ENCODE peak calls at places on chromosomes 13 and 19, in ten cellular contexts. One of them, this sample, is unnamed.

GRCh38 chr19:9070066-9070465 is 16.8 kb upstream of the OR1M1 start:
- DNase-seq in WTC11: peak
- DNase-seq in choroid plexus epithelial cell: no peak
- DNase-seq in transverse colon: no peak
- DNase-seq in fibroblast of mammary gland: no peak
- DNase-seq in fibroblast of the aortic adventitia: no peak
- DNase-seq in esophagus muscularis mucosa: no peak
- DNase-seq in cardiac fibroblast: no peak
- DNase-seq in neural progenitor cell: peak
- DNase-seq in esophagus squamous epithelium: no peak
- DNase-seq in this sample: no peak

GRCh38 chr19:34662919-34663318 is 14.0 kb downstream of the SCGB2B2 start:
- DNase-seq in WTC11: peak
- DNase-seq in transverse colon: no peak
- DNase-seq in esophagus squamous epithelium: no peak
- DNase-seq in esophagus muscularis mucosa: no peak
- DNase-seq in neural progenitor cell: peak
- DNase-seq in cardiac fibroblast: peak
- DNase-seq in fibroblast of the aortic adventitia: no peak
- DNase-seq in choroid plexus epithelial cell: peak
- DNase-seq in fibroblast of mammary gland: peak
- DNase-seq in this sample: no peak

GRCh38 chr19:39398297-39398864 is 7.2 kb downstream of the MED29 start:
- DNase-seq in esophagus squamous epithelium: no peak
- DNase-seq in neural progenitor cell: no peak
- DNase-seq in choroid plexus epithelial cell: peak
- DNase-seq in transverse colon: peak
- DNase-seq in WTC11: no peak
- DNase-seq in fibroblast of the aortic adventitia: peak
- DNase-seq in esophagus muscularis mucosa: no peak
- DNase-seq in fibroblast of mammary gland: peak
- DNase-seq in cardiac fibroblast: peak
- DNase-seq in this sample: peak

GRCh38 chr19:53908933-53909415 is at the start of gene CACNG7:
- DNase-seq in fibroblast of the aortic adventitia: peak
- DNase-seq in esophagus squamous epithelium: no peak
- DNase-seq in neural progenitor cell: peak
- DNase-seq in fibroblast of mammary gland: no peak
- DNase-seq in transverse colon: no peak
- DNase-seq in WTC11: peak
- DNase-seq in esophagus muscularis mucosa: no peak
- DNase-seq in choroid plexus epithelial cell: no peak
- DNase-seq in cardiac fibroblast: no peak
- DNase-seq in this sample: no peak

GRCh38 chr13:35887028-35887666 is 244.0 kb downstream of the DCLK1 start:
- DNase-seq in choroid plexus epithelial cell: no peak
- DNase-seq in fibroblast of the aortic adventitia: no peak
- DNase-seq in neural progenitor cell: no peak
- DNase-seq in cardiac fibroblast: peak
- DNase-seq in esophagus squamous epithelium: no peak
- DNase-seq in esophagus muscularis mucosa: no peak
- DNase-seq in transverse colon: no peak
- DNase-seq in fibroblast of mammary gland: no peak
- DNase-seq in WTC11: no peak
- DNase-seq in this sample: no peak

GRCh38 chr19:38063921-38064320 is 156.9 kb downstream of the SIPA1L3 start:
- DNase-seq in neural progenitor cell: no peak
- DNase-seq in fibroblast of mammary gland: no peak
- DNase-seq in WTC11: no peak
- DNase-seq in choroid plexus epithelial cell: no peak
- DNase-seq in esophagus squamous epithelium: no peak
- DNase-seq in cardiac fibroblast: no peak
- DNase-seq in fibroblast of the aortic adventitia: no peak
- DNase-seq in esophagus muscularis mucosa: no peak
- DNase-seq in transverse colon: no peak
- DNase-seq in this sample: no peak

GRCh38 chr13:106318941-106319411 is 216.5 kb downstream of the EFNB2 start:
- DNase-seq in cardiac fibroblast: peak
- DNase-seq in WTC11: no peak
- DNase-seq in choroid plexus epithelial cell: peak
- DNase-seq in fibroblast of the aortic adventitia: peak
- DNase-seq in transverse colon: no peak
- DNase-seq in neural progenitor cell: no peak
- DNase-seq in esophagus squamous epithelium: no peak
- DNase-seq in esophagus muscularis mucosa: no peak
- DNase-seq in fibroblast of mammary gland: peak
- DNase-seq in this sample: peak

GRCh38 chr13:66847541-66847940 is 382.6 kb downstream of the PCDH9 start:
- DNase-seq in fibroblast of the aortic adventitia: no peak
- DNase-seq in transverse colon: no peak
- DNase-seq in neural progenitor cell: no peak
- DNase-seq in cardiac fibroblast: no peak
- DNase-seq in fibroblast of mammary gland: no peak
- DNase-seq in esophagus muscularis mucosa: no peak
- DNase-seq in WTC11: no peak
- DNase-seq in esophagus squamous epithelium: no peak
- DNase-seq in choroid plexus epithelial cell: no peak
- DNase-seq in this sample: no peak

GRCh38 chr13:52703482-52703881 is 36.1 kb downstream of the CNMD start:
- DNase-seq in cardiac fibroblast: no peak
- DNase-seq in WTC11: no peak
- DNase-seq in transverse colon: no peak
- DNase-seq in fibroblast of the aortic adventitia: no peak
- DNase-seq in fibroblast of mammary gland: no peak
- DNase-seq in esophagus muscularis mucosa: no peak
- DNase-seq in esophagus squamous epithelium: no peak
- DNase-seq in choroid plexus epithelial cell: no peak
- DNase-seq in neural progenitor cell: no peak
- DNase-seq in this sample: no peak

GRCh38 chr19:3837922-3838321 is 30.9 kb downstream of the ZFR2 start:
- DNase-seq in esophagus muscularis mucosa: no peak
- DNase-seq in transverse colon: no peak
- DNase-seq in cardiac fibroblast: no peak
- DNase-seq in neural progenitor cell: no peak
- DNase-seq in choroid plexus epithelial cell: no peak
- DNase-seq in WTC11: no peak
- DNase-seq in fibroblast of the aortic adventitia: no peak
- DNase-seq in esophagus squamous epithelium: no peak
- DNase-seq in fibroblast of mammary gland: no peak
- DNase-seq in this sample: no peak

GRCh38 chr19:42323473-42323851 is 2.0 kb upstream of the MEGF8 start:
- DNase-seq in fibroblast of mammary gland: no peak
- DNase-seq in neural progenitor cell: peak
- DNase-seq in fibroblast of the aortic adventitia: no peak
- DNase-seq in transverse colon: peak
- DNase-seq in WTC11: peak
- DNase-seq in esophagus squamous epithelium: no peak
- DNase-seq in cardiac fibroblast: no peak
- DNase-seq in esophagus muscularis mucosa: no peak
- DNase-seq in choroid plexus epithelial cell: no peak
- DNase-seq in this sample: peak

GRCh38 chr13:110815471-110816204 is 99.2 kb downstream of the ANKRD10 start:
- DNase-seq in esophagus squamous epithelium: no peak
- DNase-seq in fibroblast of the aortic adventitia: no peak
- DNase-seq in choroid plexus epithelial cell: peak
- DNase-seq in esophagus muscularis mucosa: no peak
- DNase-seq in transverse colon: no peak
- DNase-seq in neural progenitor cell: no peak
- DNase-seq in fibroblast of mammary gland: no peak
- DNase-seq in cardiac fibroblast: no peak
- DNase-seq in WTC11: no peak
- DNase-seq in this sample: no peak

GRCh38 chr19:35144600-35145436 is 1.8 kb downstream of the FXYD7 start:
- DNase-seq in WTC11: peak
- DNase-seq in neural progenitor cell: peak
- DNase-seq in esophagus muscularis mucosa: no peak
- DNase-seq in cardiac fibroblast: no peak
- DNase-seq in fibroblast of mammary gland: no peak
- DNase-seq in esophagus squamous epithelium: no peak
- DNase-seq in choroid plexus epithelial cell: no peak
- DNase-seq in fibroblast of the aortic adventitia: no peak
- DNase-seq in transverse colon: peak
- DNase-seq in this sample: no peak

GRCh38 chr13:106636492-106636891 is 68.6 kb upstream of the ARGLU1 start:
- DNase-seq in fibroblast of mammary gland: no peak
- DNase-seq in transverse colon: no peak
- DNase-seq in choroid plexus epithelial cell: no peak
- DNase-seq in WTC11: no peak
- DNase-seq in fibroblast of the aortic adventitia: no peak
- DNase-seq in esophagus muscularis mucosa: no peak
- DNase-seq in cardiac fibroblast: no peak
- DNase-seq in neural progenitor cell: no peak
- DNase-seq in esophagus squamous epithelium: no peak
- DNase-seq in this sample: no peak

GRCh38 chr19:43779820-43780219 is 953 bp downstream of the KCNN4 start:
- DNase-seq in neural progenitor cell: no peak
- DNase-seq in choroid plexus epithelial cell: no peak
- DNase-seq in fibroblast of mammary gland: no peak
- DNase-seq in cardiac fibroblast: no peak
- DNase-seq in esophagus squamous epithelium: no peak
- DNase-seq in WTC11: no peak
- DNase-seq in transverse colon: no peak
- DNase-seq in fibroblast of the aortic adventitia: no peak
- DNase-seq in esophagus muscularis mucosa: no peak
- DNase-seq in this sample: no peak

DNA sequence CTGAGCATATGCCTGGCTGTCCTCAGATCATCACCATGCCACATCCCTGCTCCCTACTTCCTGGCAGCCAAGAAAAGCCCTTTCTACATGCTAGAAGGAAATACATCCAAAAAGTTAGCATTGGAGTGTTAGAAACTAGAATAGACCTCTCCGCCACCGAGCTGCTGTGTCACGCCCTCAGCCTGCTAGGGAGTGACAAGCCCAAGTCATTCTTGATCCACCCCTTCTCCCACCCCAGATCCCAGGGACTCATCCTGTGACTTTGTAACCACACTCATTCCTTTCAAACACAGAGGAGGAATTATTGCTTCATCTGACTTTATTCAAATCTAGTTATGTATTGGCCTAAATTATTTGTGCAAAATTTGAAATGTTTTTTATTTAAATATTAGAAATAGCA is 45.3 kb downstream of the POLR1D start:
- DNase-seq in fibroblast of the aortic adventitia: no peak
- DNase-seq in fibroblast of mammary gland: no peak
- DNase-seq in esophagus muscularis mucosa: no peak
- DNase-seq in choroid plexus epithelial cell: no peak
- DNase-seq in transverse colon: no peak
- DNase-seq in esophagus squamous epithelium: no peak
- DNase-seq in WTC11: no peak
- DNase-seq in neural progenitor cell: no peak
- DNase-seq in cardiac fibroblast: no peak
- DNase-seq in this sample: no peak
- TF ChIP-seq CTCF in fibroblast of the aortic adventitia: no peak
- TF ChIP-seq CTCF in fibroblast of mammary gland: no peak
- TF ChIP-seq CTCF in esophagus muscularis mucosa: no peak
- TF ChIP-seq CTCF in choroid plexus epithelial cell: no peak
- TF ChIP-seq CTCF in transverse colon: no peak
- TF ChIP-seq CTCF in esophagus squamous epithelium: no peak
- TF ChIP-seq CTCF in WTC11: no peak
- TF ChIP-seq CTCF in neural progenitor cell: no peak
- TF ChIP-seq CTCF in cardiac fibroblast: no peak
- TF ChIP-seq CTCF in this sample: no peak

DNA sequence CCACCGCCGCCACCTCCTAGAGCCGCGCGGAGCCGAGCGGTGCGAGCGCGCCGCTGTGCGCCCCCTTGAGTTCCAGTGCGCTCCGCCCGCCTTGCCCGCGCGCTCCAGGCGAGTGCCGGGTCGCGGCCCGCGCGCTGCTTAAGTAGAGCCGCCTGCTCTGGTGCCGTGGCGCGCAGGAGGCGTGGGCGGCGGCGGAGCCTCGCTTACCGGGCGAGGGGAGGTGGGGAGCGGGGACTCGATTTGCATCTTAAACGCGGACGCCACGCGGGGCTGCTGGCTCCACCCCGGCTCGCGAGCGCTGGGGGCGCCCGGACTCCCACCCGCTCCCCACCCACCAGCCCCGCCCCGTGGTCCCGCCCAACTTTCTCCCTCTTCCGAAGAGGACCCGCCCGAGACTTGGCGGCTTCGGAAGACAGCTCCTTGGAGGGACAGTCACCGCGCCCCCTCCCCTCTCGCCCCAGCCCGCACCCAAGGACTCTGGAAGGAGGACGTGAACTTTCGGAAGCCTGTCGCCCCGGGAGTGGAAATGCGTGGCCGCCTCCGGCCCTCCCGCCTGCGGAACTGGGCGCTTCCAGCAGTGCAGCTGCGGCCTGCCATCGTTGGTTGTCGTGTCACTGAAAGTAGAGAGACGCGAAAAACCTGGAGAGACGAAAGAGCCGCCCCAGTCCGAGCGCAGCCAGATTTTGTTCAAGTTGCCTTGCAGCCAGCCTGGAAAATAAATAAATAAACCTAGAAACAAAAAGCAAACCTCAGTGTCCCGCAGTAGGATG is at the start of gene KCTD12:
- DNase-seq in choroid plexus epithelial cell: peak
- DNase-seq in esophagus squamous epithelium: peak
- DNase-seq in esophagus muscularis mucosa: peak
- DNase-seq in transverse colon: peak
- DNase-seq in neural progenitor cell: peak
- DNase-seq in cardiac fibroblast: peak
- DNase-seq in fibroblast of the aortic adventitia: peak
- DNase-seq in fibroblast of mammary gland: peak
- DNase-seq in WTC11: peak
- DNase-seq in this sample: peak
- TF ChIP-seq CTCF in choroid plexus epithelial cell: peak
- TF ChIP-seq CTCF in esophagus squamous epithelium: no peak
- TF ChIP-seq CTCF in esophagus muscularis mucosa: peak
- TF ChIP-seq CTCF in transverse colon: peak
- TF ChIP-seq CTCF in neural progenitor cell: peak
- TF ChIP-seq CTCF in cardiac fibroblast: peak
- TF ChIP-seq CTCF in fibroblast of the aortic adventitia: peak
- TF ChIP-seq CTCF in fibroblast of mammary gland: no peak
- TF ChIP-seq CTCF in WTC11: no peak
- TF ChIP-seq CTCF in this sample: no peak

GRCh38 chr13:90968510-90968909 is 379.0 kb upstream of the MIR17HG start:
- DNase-seq in esophagus squamous epithelium: no peak
- DNase-seq in transverse colon: no peak
- DNase-seq in esophagus muscularis mucosa: no peak
- DNase-seq in WTC11: peak
- DNase-seq in fibroblast of mammary gland: peak
- DNase-seq in neural progenitor cell: peak
- DNase-seq in fibroblast of the aortic adventitia: no peak
- DNase-seq in cardiac fibroblast: peak
- DNase-seq in choroid plexus epithelial cell: peak
- DNase-seq in this sample: no peak
- TF ChIP-seq CTCF in esophagus squamous epithelium: no peak
- TF ChIP-seq CTCF in transverse colon: no peak
- TF ChIP-seq CTCF in esophagus muscularis mucosa: no peak
- TF ChIP-seq CTCF in WTC11: peak
- TF ChIP-seq CTCF in fibroblast of mammary gland: peak
- TF ChIP-seq CTCF in neural progenitor cell: peak
- TF ChIP-seq CTCF in fibroblast of the aortic adventitia: no peak
- TF ChIP-seq CTCF in cardiac fibroblast: no peak
- TF ChIP-seq CTCF in choroid plexus epithelial cell: peak
- TF ChIP-seq CTCF in this sample: no peak

DNA sequence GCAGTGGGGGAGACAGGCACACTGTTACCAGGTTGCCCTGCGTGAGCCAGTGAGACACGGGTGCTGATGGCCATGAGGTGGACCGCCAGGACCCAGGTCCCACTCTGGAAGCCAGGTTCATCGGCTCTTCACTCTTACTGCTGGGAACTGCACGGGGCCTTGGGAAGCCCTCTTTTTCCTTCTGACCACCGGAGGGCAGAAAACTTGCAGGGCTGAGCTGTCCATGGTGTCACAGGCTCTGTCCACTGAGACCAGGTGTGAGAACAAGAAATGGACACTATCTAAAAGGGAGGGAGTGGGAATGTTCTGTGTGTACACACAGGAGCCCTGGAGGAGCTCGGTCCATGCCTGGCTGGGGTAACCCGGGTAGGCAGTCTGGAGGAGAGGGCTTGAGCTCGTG is 93.4 kb downstream of the UQCRFS1 start:
- DNase-seq in neural progenitor cell: peak
- DNase-seq in cardiac fibroblast: no peak
- DNase-seq in choroid plexus epithelial cell: no peak
- DNase-seq in esophagus muscularis mucosa: no peak
- DNase-seq in fibroblast of mammary gland: peak
- DNase-seq in esophagus squamous epithelium: no peak
- DNase-seq in WTC11: peak
- DNase-seq in fibroblast of the aortic adventitia: no peak
- DNase-seq in transverse colon: no peak
- DNase-seq in this sample: no peak
- TF ChIP-seq CTCF in neural progenitor cell: peak
- TF ChIP-seq CTCF in cardiac fibroblast: no peak
- TF ChIP-seq CTCF in choroid plexus epithelial cell: no peak
- TF ChIP-seq CTCF in esophagus muscularis mucosa: no peak
- TF ChIP-seq CTCF in fibroblast of mammary gland: peak
- TF ChIP-seq CTCF in esophagus squamous epithelium: no peak
- TF ChIP-seq CTCF in WTC11: no peak
- TF ChIP-seq CTCF in fibroblast of the aortic adventitia: peak
- TF ChIP-seq CTCF in transverse colon: no peak
- TF ChIP-seq CTCF in this sample: peak